ENCODE peak calls at places on chromosome 14, in eight cellular contexts. One of them, this sample, is unnamed.

GRCh38 chr14:58637040-58637390 is 747 bp upstream of the DACT1 start:
- DNase-seq in heart left ventricle: peak; percentile 37
- DNase-seq in H7: no peak
- DNase-seq in stomach: peak; percentile 54
- DNase-seq in esophagus squamous epithelium: no peak
- DNase-seq in GM12878: no peak
- DNase-seq in midbrain: peak; percentile 62
- DNase-seq in nephron progenitor cell: no peak
- DNase-seq in this sample: no peak

GRCh38 chr14:93114713-93115068 is 1.0 kb downstream of the ITPK1 start:
- DNase-seq in esophagus squamous epithelium: no peak
- DNase-seq in GM12878: no peak
- DNase-seq in stomach: peak; percentile 42
- DNase-seq in H7: peak; percentile 64
- DNase-seq in heart left ventricle: no peak
- DNase-seq in nephron progenitor cell: peak; percentile 35
- DNase-seq in midbrain: no peak
- DNase-seq in this sample: no peak

GRCh38 chr14:104657114-104657524 is 32.3 kb upstream of the INF2 start:
- DNase-seq in heart left ventricle: no peak
- DNase-seq in esophagus squamous epithelium: no peak
- DNase-seq in nephron progenitor cell: no peak
- DNase-seq in stomach: no peak
- DNase-seq in midbrain: no peak
- DNase-seq in H7: peak; percentile 54
- DNase-seq in GM12878: no peak
- DNase-seq in this sample: no peak

GRCh38 chr14:100988011-100988410 is 84.5 kb upstream of the RTL1 start:
- DNase-seq in midbrain: no peak
- DNase-seq in GM12878: no peak
- DNase-seq in esophagus squamous epithelium: no peak
- DNase-seq in heart left ventricle: no peak
- DNase-seq in H7: no peak
- DNase-seq in nephron progenitor cell: no peak
- DNase-seq in stomach: no peak
- DNase-seq in this sample: no peak

GRCh38 chr14:67059576-67059975 is 129.7 kb upstream of the GARIN2 start:
- DNase-seq in nephron progenitor cell: no peak
- DNase-seq in heart left ventricle: no peak
- DNase-seq in midbrain: no peak
- DNase-seq in stomach: no peak
- DNase-seq in GM12878: no peak
- DNase-seq in H7: no peak
- DNase-seq in esophagus squamous epithelium: no peak
- DNase-seq in this sample: no peak

GRCh38 chr14:70808402-70809237 is 693 bp downstream of the MAP3K9 start:
- DNase-seq in H7: peak; percentile 85
- DNase-seq in stomach: peak; percentile 39
- DNase-seq in nephron progenitor cell: peak; percentile 66
- DNase-seq in GM12878: no peak
- DNase-seq in midbrain: no peak
- DNase-seq in heart left ventricle: peak; percentile 38
- DNase-seq in esophagus squamous epithelium: no peak
- DNase-seq in this sample: peak; percentile 67

GRCh38 chr14:102930138-102930752 is 7.8 kb downstream of the AMN start:
- DNase-seq in nephron progenitor cell: peak; percentile 64
- DNase-seq in esophagus squamous epithelium: no peak
- DNase-seq in H7: peak; percentile 95
- DNase-seq in stomach: no peak
- DNase-seq in GM12878: no peak
- DNase-seq in heart left ventricle: no peak
- DNase-seq in midbrain: no peak
- DNase-seq in this sample: peak; percentile 67

GRCh38 chr14:63782683-63783389 is 55.0 kb upstream of the SGPP1 start:
- DNase-seq in nephron progenitor cell: no peak
- DNase-seq in H7: no peak
- DNase-seq in esophagus squamous epithelium: no peak
- DNase-seq in heart left ventricle: no peak
- DNase-seq in GM12878: no peak
- DNase-seq in midbrain: no peak
- DNase-seq in stomach: no peak
- DNase-seq in this sample: no peak

This sample was measured in H9.